ENCODE peak calls at places on chromosomes 5 and 9, in nine cellular contexts. K is germinal center; R is activated T-helper 1 cell treated with Interleukin-2 at 50 U/mL for 16 hours; W is AG20443; F is thyroid gland; B is HuH-7; N is NCI-H2107; X is stimulated activated CD4-positive, alpha-beta T cell treated with anti-CD3 and anti-CD28 coated beads, Interleukin-1b, Interleukin-23, amount 100 ng/mL, for 24 hours; M is mucosa of gallbladder. I is an unnamed sample.

GRCh38 chr5:9411142-9411541 is 134.7 kb downstream of the SEMA5A start:
- DNase-seq in M (no peak), R (no peak), K (no peak), B (no peak), N (no peak), X (no peak), F (no peak), W (no peak), I (no peak)

GRCh38 chr5:134099288-134099872 is 15.1 kb upstream of the TCF7 start:
- DNase-seq in W (no peak), M (no peak), R (no peak), F (no peak), N (no peak), X (no peak), B (no peak), K (no peak), I (no peak)

GRCh38 chr5:39523821-39524220 is 99.0 kb upstream of the DAB2 start:
- DNase-seq in R (no peak), M (no peak), W (peak), F (no peak), N (no peak), X (no peak), K (no peak), B (no peak), I (no peak)

GRCh38 chr9:7240569-7241311 is 483.0 kb downstream of the KDM4C start:
- DNase-seq in N (no peak), R (no peak), W (no peak), K (no peak), F (no peak), M (no peak), B (no peak), X (no peak), I (no peak)

GRCh38 chr5:72402959-72403628 is 82.9 kb downstream of the PTCD2 start:
- DNase-seq in N (no peak), W (no peak), R (no peak), K (no peak), M (peak), X (no peak), F (peak), B (no peak), I (no peak)

GRCh38 chr5:40507095-40507494 is 172.6 kb upstream of the PTGER4 start:
- DNase-seq in F (no peak), M (no peak), K (no peak), B (no peak), R (no peak), N (no peak), W (no peak), X (no peak), I (no peak)

GRCh38 chr5:144309265-144309664 is 138.6 kb downstream of the KCTD16 start:
- DNase-seq in F (no peak), W (no peak), K (no peak), N (no peak), X (no peak), R (no peak), M (no peak), B (no peak), I (no peak)

GRCh38 chr5:147339313-147339712 is 104.5 kb downstream of the STK32A start:
- DNase-seq in F (no peak), B (no peak), N (no peak), M (no peak), W (no peak), K (no peak), X (no peak), R (no peak), I (no peak)

GRCh38 chr5:24385617-24386016 is 259.2 kb downstream of the CDH10 start:
- DNase-seq in R (no peak), K (no peak), F (no peak), X (no peak), N (no peak), M (no peak), W (no peak), B (no peak), I (no peak)

GRCh38 chr9:136902259-136902821 is 16.0 kb downstream of the TRAF2 start:
- DNase-seq in K (peak), M (peak), B (peak), F (peak), N (no peak), R (peak), W (peak), X (peak), I (no peak)

GRCh38 chr9:109418827-109419226 is 79.3 kb downstream of the PTPN3 start:
- DNase-seq in M (no peak), F (peak), N (no peak), K (no peak), B (no peak), R (no peak), X (no peak), W (no peak), I (no peak)

GRCh38 chr9:89655990-89656657 is 51.3 kb downstream of the GADD45G start:
- DNase-seq in F (no peak), K (no peak), X (no peak), M (no peak), N (no peak), R (no peak), W (no peak), B (no peak), I (no peak)

I was measured in putamen.